ENCODE peak calls at places on chromosomes 3 and 15, in five cellular contexts. U is DND-41, B is suprapubic skin, Z is prostate gland, I is uterus. F is an unnamed sample. For H3K4me1, the result is how much of the 10 kb centered on the place peaks cover.

GRCh38 chr3:159821148-159821547 is 167.5 kb upstream of the IL12A start:
- DNase-seq in I (no peak), B (no peak), Z (no peak), U (no peak), F (no peak)

GRCh38 chr3:50913279-50913678 is 238.6 kb downstream of the DOCK3 start:
- DNase-seq in I (no peak), U (no peak), B (no peak), Z (no peak), F (no peak)

GRCh38 chr3:52518723-52519444 is 14.8 kb downstream of the NT5DC2 start:
- DNase-seq in Z (no peak), U (no peak), I (peak), B (no peak), F (peak)

GRCh38 chr3:35012210-35012609 is 627.1 kb upstream of the ARPP21 start:
- DNase-seq in Z (no peak), U (no peak), B (no peak), I (no peak), F (no peak)

GRCh38 chr15:95018888-95019545 is 787.7 kb downstream of the MCTP2 start:
- DNase-seq in Z (no peak), I (no peak), B (no peak), U (no peak), F (no peak)

GRCh38 chr15:69275104-69275670 is 23.5 kb upstream of the PAQR5 start:
- DNase-seq in Z (no peak), B (no peak), U (no peak), I (no peak), F (no peak)

GRCh38 chr15:79170256-79170664 is 79.7 kb upstream of the RASGRF1 start:
- DNase-seq in Z (no peak), U (no peak), B (no peak), I (no peak), F (no peak)

GRCh38 chr3:117117188-117117936 is 407.8 kb downstream of the TUSC7 start:
- DNase-seq in B (no peak), I (no peak), Z (no peak), U (no peak), F (no peak)

GRCh38 chr3:148158210-148158609 is 539.5 kb upstream of the AGTR1 start:
- DNase-seq in Z (no peak), B (no peak), I (no peak), U (no peak), F (no peak)

GRCh38 chr3:194058189-194058571 is 77.8 kb upstream of the HES1 start:
- DNase-seq in I (peak), B (no peak), U (no peak), Z (peak), F (peak)

GRCh38 chr3:58404396-58404795 is 29.2 kb downstream of the PDHB start:
- DNase-seq in U (no peak), I (no peak), Z (no peak), B (no peak), F (no peak)

GRCh38 chr15:49877117-49877860 is 241.7 kb downstream of the ATP8B4 start:
- DNase-seq in B (no peak), U (no peak), I (peak), Z (no peak), F (no peak)

GRCh38 chr3:16528581-16528993 is 15.1 kb upstream of the RFTN1 start:
- DNase-seq in I (no peak), U (no peak), Z (no peak), B (no peak), F (no peak)

GRCh38 chr3:129050556-129051295 is 9.9 kb upstream of the GP9 start:
- DNase-seq in U (no peak), B (no peak), I (no peak), Z (no peak), F (no peak)

GRCh38 chr15:85756411-85757072 is 38.2 kb downstream of the KLHL25 start:
- DNase-seq in U (no peak), Z (no peak), I (peak), B (peak), F (no peak)

GRCh38 chr3:168618827-168619226 is 523.1 kb upstream of the GOLIM4 start:
- DNase-seq in U (no peak), B (no peak), Z (no peak), I (no peak), F (no peak)

GRCh38 chr3:196080517-196080841 is 1.4 kb downstream of the TFRC start:
- DNase-seq in B (no peak), Z (no peak), I (no peak), U (no peak), F (peak)

GRCh38 chr15:34039506-34040123 is 611 bp upstream of the AVEN start:
- DNase-seq in Z (no peak), I (no peak), B (no peak), U (no peak), F (no peak)

GRCh38 chr3:171055336-171056178 is 29.0 kb upstream of the SLC2A2 start:
- DNase-seq in U (no peak), Z (no peak), I (no peak), B (no peak), F (no peak)

GRCh38 chr3:57538465-57538864 is 5.7 kb downstream of the DNAH12 start:
- DNase-seq in I (no peak), U (no peak), Z (no peak), B (no peak), F (no peak)

GRCh38 chr15:80831606-80832224 is 52.5 kb downstream of the CEMIP start:
- DNase-seq in U (no peak), Z (no peak), I (no peak), B (no peak), F (no peak)

GRCh38 chr15:36887214-36888017 is 212.9 kb downstream of the MEIS2 start:
- DNase-seq in U (no peak), B (no peak), Z (peak), I (peak), F (no peak)

GRCh38 chr3:43998374-43998840 is 243.3 kb upstream of the TOPAZ1 start:
- DNase-seq in B (no peak), U (no peak), Z (no peak), I (no peak), F (no peak)

GRCh38 chr15:74312445-74313007 is 54.9 kb downstream of the CYP11A1 start:
- DNase-seq in Z (no peak), I (no peak), U (no peak), B (no peak), F (no peak)

GRCh38 chr3:140216249-140216648 is 281.3 kb downstream of the CLSTN2 start:
- DNase-seq in U (peak), I (no peak), Z (no peak), B (no peak), F (no peak)

GRCh38 chr15:29601811-29602210 is 220.5 kb downstream of the TJP1 start:
- DNase-seq in B (no peak), I (no peak), U (no peak), Z (no peak), F (no peak)

GRCh38 chr3:154799801-154800200 is 280.3 kb upstream of the MME start:
- DNase-seq in I (no peak), B (no peak), U (no peak), Z (no peak), F (no peak)

GRCh38 chr15:23648920-23649515 is 1.4 kb upstream of the MAGEL2 start:
- DNase-seq in U (peak), Z (peak), I (no peak), B (no peak), F (peak)

GRCh38 chr3:172749201-172749965 is 1.1 kb upstream of the ECT2 start:
- DNase-seq in U (no peak), Z (peak), B (no peak), I (peak), F (peak)

GRCh38 chr15:44588541-44588940 is 51.6 kb downstream of the EIF3J start:
- DNase-seq in I (no peak), U (no peak), Z (no peak), B (no peak), F (no peak)

GRCh38 chr3:177713921-177714900 is 516.9 kb upstream of the TBL1XR1 start:
- DNase-seq in Z (no peak), U (peak), B (no peak), I (no peak), F (no peak)

GRCh38 chr3:11185564-11186317 is 31.4 kb downstream of the HRH1 start:
- DNase-seq in Z (peak), B (peak), U (no peak), I (peak), F (peak)

GRCh38 chr3:101383156-101383575 is 62.8 kb upstream of the IMPG2 start:
- DNase-seq in I (peak), Z (no peak), U (no peak), B (no peak), F (no peak)

GRCh38 chr3:184710870-184711365 is 946 bp downstream of the MAGEF1 start:
- DNase-seq in B (no peak), I (no peak), Z (no peak), U (no peak), F (peak)

GRCh38 chr3:188310270-188310710 is 156.3 kb downstream of the LPP start:
- DNase-seq in Z (no peak), U (no peak), I (no peak), B (no peak), F (no peak)

DNA sequence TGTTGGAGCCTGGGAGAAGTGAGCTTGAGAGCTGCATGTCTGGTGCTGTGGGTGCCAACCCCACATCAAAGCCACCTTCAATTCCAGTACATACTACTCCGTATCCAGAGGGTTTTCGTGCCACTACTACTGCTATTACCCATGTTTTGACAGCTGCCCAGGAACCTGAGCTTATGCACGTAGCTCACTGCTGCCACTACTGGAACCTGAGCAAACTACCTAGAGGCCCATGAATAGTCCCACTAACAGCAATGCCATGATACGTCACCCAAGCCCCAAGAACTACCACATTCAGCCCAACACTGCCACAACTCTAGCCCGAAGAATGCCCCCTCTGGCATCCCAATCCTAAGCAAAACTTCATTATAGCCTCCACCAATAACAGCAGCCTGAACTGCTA is 215.2 kb upstream of the BCHE start:
- DNase-seq in Z (no peak), I (no peak), U (no peak), B (no peak), F (no peak)
- TF ChIP-seq CTCF in Z (no peak), I (no peak), U (no peak), B (no peak), F (no peak)

DNA sequence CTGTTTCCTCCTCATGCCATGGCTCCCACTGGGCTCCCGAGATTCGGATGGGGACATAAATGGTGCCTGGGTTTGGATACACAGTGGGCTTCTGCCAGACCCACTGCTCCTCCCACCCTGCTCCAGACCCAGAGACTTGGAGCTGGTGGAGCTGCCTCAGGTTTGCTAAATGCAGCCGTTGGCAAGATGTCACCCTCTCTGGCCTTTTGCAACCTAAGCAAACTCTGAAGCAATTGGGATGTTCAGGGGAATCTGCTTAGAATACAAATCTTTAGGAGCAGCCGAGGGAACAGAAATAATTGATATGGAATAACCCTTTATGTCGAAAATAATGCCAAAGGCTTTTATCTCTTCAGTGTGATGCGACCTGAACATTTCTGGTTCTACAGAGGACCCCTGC is 33.4 kb downstream of the PRICKLE2 start:
- DNase-seq in U (no peak), Z (no peak), B (no peak), I (no peak), F (no peak)
- H3K4me1 ChIP-seq in U (under half), Z (under half), B (under half), I (under half), F (under half)

DNA sequence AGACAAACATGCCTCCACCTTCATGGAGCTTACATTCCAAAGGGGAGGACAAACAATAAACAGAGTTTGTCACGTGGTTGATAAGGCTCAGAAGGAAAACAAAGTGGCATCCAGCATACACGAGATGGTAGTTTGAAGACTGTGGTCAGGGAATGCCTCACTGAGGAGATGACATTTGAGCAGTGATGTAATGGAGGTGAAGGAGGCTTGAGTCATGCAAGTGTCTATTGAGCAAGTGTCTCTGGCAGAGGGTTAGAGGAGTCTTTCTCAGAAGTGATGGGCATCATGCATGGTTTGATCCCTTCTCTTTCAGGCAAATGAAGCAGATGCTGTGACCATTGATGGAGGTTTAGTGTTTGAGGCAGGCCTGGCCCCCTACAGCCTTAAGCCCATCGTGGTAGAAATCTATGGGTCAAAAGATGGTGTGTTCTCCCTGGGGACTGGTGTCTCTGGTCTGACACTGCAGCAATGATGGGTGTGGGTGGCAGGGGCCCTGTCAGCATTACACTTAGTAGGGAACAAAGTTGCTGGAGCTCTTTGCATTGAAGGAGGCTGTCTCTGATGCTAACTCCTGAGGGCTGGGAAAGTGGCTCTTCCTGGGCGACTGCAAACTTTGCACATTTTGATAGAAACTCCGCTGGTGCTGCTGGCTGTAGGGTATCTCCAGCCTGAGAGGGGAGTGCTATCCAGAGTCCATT is 29.8 kb upstream of the TOPBP1 start:
- DNase-seq in I (no peak), U (no peak), Z (no peak), B (no peak), F (no peak)
- H3K27ac ChIP-seq in I (no peak), U (no peak), Z (no peak), B (no peak), F (no peak)

GRCh38 chr3:23376516-23377248 is 173.6 kb downstream of the UBE2E2 start:
- DNase-seq in I (no peak), B (no peak), Z (no peak), U (no peak), F (no peak)
- TF ChIP-seq CTCF in I (no peak), B (no peak), Z (no peak), U (no peak), F (no peak)

GRCh38 chr3:71258526-71258925 is 325.0 kb downstream of the FOXP1 start:
- DNase-seq in U (no peak), I (no peak), B (no peak), Z (no peak), F (no peak)
- H3K4me1 ChIP-seq in U (under half), I (under half), B (under half), Z (under half), F (under half)

GRCh38 chr3:158809642-158810041 is 7.8 kb downstream of the MFSD1 start:
- DNase-seq in B (no peak), Z (no peak), I (no peak), U (peak), F (no peak)
- H3K27ac ChIP-seq in B (no peak), Z (no peak), I (no peak), U (peak), F (no peak)

GRCh38 chr3:156816794-156817741 is 9.1 kb upstream of the LEKR1 start:
- DNase-seq in Z (peak), U (peak), B (peak), I (peak), F (peak)
- TF ChIP-seq CTCF in Z (no peak), U (no peak), B (peak), I (peak), F (no peak)